ENCODE peak calls at places on chromosomes 2 and 18, in seven cellular contexts. One of them, this sample, is unnamed.

GRCh38 chr2:240922234-240922981 is 16.3 kb downstream of the CROCC2 start:
- DNase-seq in epithelial cell of proximal tubule: no peak
- DNase-seq in IMR-90: no peak
- DNase-seq in neural crest cell: no peak
- DNase-seq in CD8-positive, alpha-beta T cell: peak
- DNase-seq in thyroid gland: no peak
- DNase-seq in body of pancreas: peak
- DNase-seq in this sample: peak

GRCh38 chr18:45373286-45373880 is 241.9 kb upstream of the SLC14A2 start:
- DNase-seq in epithelial cell of proximal tubule: no peak
- DNase-seq in IMR-90: no peak
- DNase-seq in neural crest cell: no peak
- DNase-seq in CD8-positive, alpha-beta T cell: no peak
- DNase-seq in thyroid gland: no peak
- DNase-seq in body of pancreas: no peak
- DNase-seq in this sample: no peak

GRCh38 chr2:192940767-192941166 is 746.0 kb upstream of the TMEFF2 start:
- DNase-seq in epithelial cell of proximal tubule: no peak
- DNase-seq in IMR-90: no peak
- DNase-seq in neural crest cell: no peak
- DNase-seq in CD8-positive, alpha-beta T cell: no peak
- DNase-seq in thyroid gland: no peak
- DNase-seq in body of pancreas: no peak
- DNase-seq in this sample: no peak

GRCh38 chr2:17791121-17791902 is 24.9 kb upstream of the MSGN1 start:
- DNase-seq in epithelial cell of proximal tubule: no peak
- DNase-seq in IMR-90: peak
- DNase-seq in neural crest cell: no peak
- DNase-seq in CD8-positive, alpha-beta T cell: no peak
- DNase-seq in thyroid gland: no peak
- DNase-seq in body of pancreas: no peak
- DNase-seq in this sample: no peak

GRCh38 chr18:21851327-21851961 is 110.9 kb downstream of the MIB1 start:
- DNase-seq in epithelial cell of proximal tubule: no peak
- DNase-seq in IMR-90: peak
- DNase-seq in neural crest cell: no peak
- DNase-seq in CD8-positive, alpha-beta T cell: no peak
- DNase-seq in thyroid gland: no peak
- DNase-seq in body of pancreas: no peak
- DNase-seq in this sample: no peak

GRCh38 chr2:159612255-159612901 is 4.0 kb downstream of the BAZ2B start:
- DNase-seq in epithelial cell of proximal tubule: no peak
- DNase-seq in IMR-90: peak
- DNase-seq in neural crest cell: no peak
- DNase-seq in CD8-positive, alpha-beta T cell: no peak
- DNase-seq in thyroid gland: no peak
- DNase-seq in body of pancreas: no peak
- DNase-seq in this sample: no peak

GRCh38 chr2:39127973-39128372 is 7.1 kb upstream of the SOS1 start:
- DNase-seq in epithelial cell of proximal tubule: no peak
- DNase-seq in IMR-90: peak
- DNase-seq in neural crest cell: no peak
- DNase-seq in CD8-positive, alpha-beta T cell: peak
- DNase-seq in thyroid gland: no peak
- DNase-seq in body of pancreas: no peak
- DNase-seq in this sample: no peak

GRCh38 chr18:48405108-48405507 is 4.1 kb downstream of the ZBTB7C start:
- DNase-seq in epithelial cell of proximal tubule: no peak
- DNase-seq in IMR-90: peak
- DNase-seq in neural crest cell: no peak
- DNase-seq in CD8-positive, alpha-beta T cell: no peak
- DNase-seq in thyroid gland: no peak
- DNase-seq in body of pancreas: no peak
- DNase-seq in this sample: no peak

GRCh38 chr2:9243357-9243756 is 36.7 kb downstream of the ASAP2 start:
- DNase-seq in epithelial cell of proximal tubule: no peak
- DNase-seq in IMR-90: peak
- DNase-seq in neural crest cell: no peak
- DNase-seq in CD8-positive, alpha-beta T cell: no peak
- DNase-seq in thyroid gland: no peak
- DNase-seq in body of pancreas: no peak
- DNase-seq in this sample: no peak

GRCh38 chr18:13235981-13236380 is 17.4 kb downstream of the LDLRAD4 start:
- DNase-seq in epithelial cell of proximal tubule: no peak
- DNase-seq in IMR-90: no peak
- DNase-seq in neural crest cell: no peak
- DNase-seq in CD8-positive, alpha-beta T cell: peak
- DNase-seq in thyroid gland: no peak
- DNase-seq in body of pancreas: peak
- DNase-seq in this sample: no peak

GRCh38 chr2:218877331-218877730 is 3.3 kb upstream of the WNT10A start:
- DNase-seq in epithelial cell of proximal tubule: no peak
- DNase-seq in IMR-90: no peak
- DNase-seq in neural crest cell: no peak
- DNase-seq in CD8-positive, alpha-beta T cell: no peak
- DNase-seq in thyroid gland: no peak
- DNase-seq in body of pancreas: no peak
- DNase-seq in this sample: no peak

GRCh38 chr2:164661349-164661748 is 40.1 kb upstream of the GRB14 start:
- DNase-seq in epithelial cell of proximal tubule: peak
- DNase-seq in IMR-90: peak
- DNase-seq in neural crest cell: no peak
- DNase-seq in CD8-positive, alpha-beta T cell: no peak
- DNase-seq in thyroid gland: no peak
- DNase-seq in body of pancreas: no peak
- DNase-seq in this sample: no peak

GRCh38 chr2:120734930-120735611 is 597 bp upstream of the GLI2 start:
- DNase-seq in epithelial cell of proximal tubule: no peak
- DNase-seq in IMR-90: peak
- DNase-seq in neural crest cell: no peak
- DNase-seq in CD8-positive, alpha-beta T cell: peak
- DNase-seq in thyroid gland: no peak
- DNase-seq in body of pancreas: no peak
- DNase-seq in this sample: no peak

GRCh38 chr2:216698895-216699294 is 3.5 kb upstream of the IGFBP5 start:
- DNase-seq in epithelial cell of proximal tubule: no peak
- DNase-seq in IMR-90: peak
- DNase-seq in neural crest cell: no peak
- DNase-seq in CD8-positive, alpha-beta T cell: no peak
- DNase-seq in thyroid gland: no peak
- DNase-seq in body of pancreas: peak
- DNase-seq in this sample: no peak

GRCh38 chr2:164840458-164840929 is 1.1 kb downstream of the COBLL1 start:
- DNase-seq in epithelial cell of proximal tubule: no peak
- DNase-seq in IMR-90: no peak
- DNase-seq in neural crest cell: no peak
- DNase-seq in CD8-positive, alpha-beta T cell: no peak
- DNase-seq in thyroid gland: peak
- DNase-seq in body of pancreas: peak
- DNase-seq in this sample: no peak

GRCh38 chr18:46212398-46212797 is 108.2 kb downstream of the HAUS1 start:
- DNase-seq in epithelial cell of proximal tubule: no peak
- DNase-seq in IMR-90: no peak
- DNase-seq in neural crest cell: no peak
- DNase-seq in CD8-positive, alpha-beta T cell: no peak
- DNase-seq in thyroid gland: no peak
- DNase-seq in body of pancreas: no peak
- DNase-seq in this sample: no peak

GRCh38 chr18:3703732-3704176 is 253.8 kb downstream of the TGIF1 start:
- DNase-seq in epithelial cell of proximal tubule: no peak
- DNase-seq in IMR-90: peak
- DNase-seq in neural crest cell: peak
- DNase-seq in CD8-positive, alpha-beta T cell: no peak
- DNase-seq in thyroid gland: peak
- DNase-seq in body of pancreas: peak
- DNase-seq in this sample: peak

GRCh38 chr2:215609089-215610032 is 173.5 kb upstream of the FN1 start:
- DNase-seq in epithelial cell of proximal tubule: peak
- DNase-seq in IMR-90: peak
- DNase-seq in neural crest cell: no peak
- DNase-seq in CD8-positive, alpha-beta T cell: no peak
- DNase-seq in thyroid gland: no peak
- DNase-seq in body of pancreas: no peak
- DNase-seq in this sample: no peak

GRCh38 chr2:28499298-28499697 is 3.4 kb downstream of the PLB1 start:
- DNase-seq in epithelial cell of proximal tubule: no peak
- DNase-seq in IMR-90: no peak
- DNase-seq in neural crest cell: no peak
- DNase-seq in CD8-positive, alpha-beta T cell: no peak
- DNase-seq in thyroid gland: no peak
- DNase-seq in body of pancreas: no peak
- DNase-seq in this sample: no peak

GRCh38 chr2:55268907-55269611 is at the start of gene MTIF2:
- DNase-seq in epithelial cell of proximal tubule: peak
- DNase-seq in IMR-90: peak
- DNase-seq in neural crest cell: peak
- DNase-seq in CD8-positive, alpha-beta T cell: peak
- DNase-seq in thyroid gland: peak
- DNase-seq in body of pancreas: peak
- DNase-seq in this sample: peak
- TF ChIP-seq CTCF in epithelial cell of proximal tubule: no peak
- TF ChIP-seq CTCF in IMR-90: peak
- TF ChIP-seq CTCF in neural crest cell: peak
- TF ChIP-seq CTCF in CD8-positive, alpha-beta T cell: no peak
- TF ChIP-seq CTCF in thyroid gland: no peak
- TF ChIP-seq CTCF in body of pancreas: peak
- TF ChIP-seq CTCF in this sample: no peak

GRCh38 chr2:3535794-3536681 is 16.7 kb upstream of the ADI1 start:
- DNase-seq in epithelial cell of proximal tubule: peak
- DNase-seq in IMR-90: peak
- DNase-seq in neural crest cell: no peak
- DNase-seq in CD8-positive, alpha-beta T cell: no peak
- DNase-seq in thyroid gland: peak
- DNase-seq in body of pancreas: peak
- DNase-seq in this sample: peak
- TF ChIP-seq CTCF in epithelial cell of proximal tubule: peak
- TF ChIP-seq CTCF in IMR-90: peak
- TF ChIP-seq CTCF in neural crest cell: no peak
- TF ChIP-seq CTCF in CD8-positive, alpha-beta T cell: peak
- TF ChIP-seq CTCF in thyroid gland: no peak
- TF ChIP-seq CTCF in body of pancreas: peak
- TF ChIP-seq CTCF in this sample: no peak

GRCh38 chr2:2291500-2292260 is 39.4 kb downstream of the MYT1L start:
- DNase-seq in epithelial cell of proximal tubule: no peak
- DNase-seq in IMR-90: no peak
- DNase-seq in neural crest cell: peak
- DNase-seq in CD8-positive, alpha-beta T cell: no peak
- DNase-seq in thyroid gland: peak
- DNase-seq in body of pancreas: peak
- DNase-seq in this sample: no peak
- TF ChIP-seq CTCF in epithelial cell of proximal tubule: peak
- TF ChIP-seq CTCF in IMR-90: no peak
- TF ChIP-seq CTCF in neural crest cell: peak
- TF ChIP-seq CTCF in CD8-positive, alpha-beta T cell: no peak
- TF ChIP-seq CTCF in thyroid gland: peak
- TF ChIP-seq CTCF in body of pancreas: peak
- TF ChIP-seq CTCF in this sample: no peak

DNA sequence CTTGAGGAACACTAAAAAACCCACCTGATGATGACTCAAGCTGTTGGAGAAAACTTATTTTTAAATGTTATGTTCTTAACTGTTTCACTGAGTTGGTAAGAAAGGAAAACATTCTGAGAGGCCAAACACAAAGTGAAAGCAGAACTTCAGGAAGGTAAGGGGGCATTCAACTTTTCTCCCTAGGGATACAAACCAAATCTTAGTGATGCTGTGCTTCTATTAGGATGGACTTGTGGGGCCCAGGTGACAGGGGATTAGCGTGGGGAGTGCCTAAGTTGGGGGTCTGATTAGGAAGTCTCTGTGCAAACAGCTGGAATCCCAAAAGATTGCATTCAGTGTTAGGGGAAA is 18.4 kb downstream of the PDCL3 start:
- DNase-seq in epithelial cell of proximal tubule: no peak
- DNase-seq in IMR-90: no peak
- DNase-seq in neural crest cell: no peak
- DNase-seq in CD8-positive, alpha-beta T cell: no peak
- DNase-seq in thyroid gland: no peak
- DNase-seq in body of pancreas: no peak
- DNase-seq in this sample: no peak
- TF ChIP-seq CTCF in epithelial cell of proximal tubule: no peak
- TF ChIP-seq CTCF in IMR-90: no peak
- TF ChIP-seq CTCF in neural crest cell: no peak
- TF ChIP-seq CTCF in CD8-positive, alpha-beta T cell: no peak
- TF ChIP-seq CTCF in thyroid gland: no peak
- TF ChIP-seq CTCF in body of pancreas: no peak
- TF ChIP-seq CTCF in this sample: no peak

DNA sequence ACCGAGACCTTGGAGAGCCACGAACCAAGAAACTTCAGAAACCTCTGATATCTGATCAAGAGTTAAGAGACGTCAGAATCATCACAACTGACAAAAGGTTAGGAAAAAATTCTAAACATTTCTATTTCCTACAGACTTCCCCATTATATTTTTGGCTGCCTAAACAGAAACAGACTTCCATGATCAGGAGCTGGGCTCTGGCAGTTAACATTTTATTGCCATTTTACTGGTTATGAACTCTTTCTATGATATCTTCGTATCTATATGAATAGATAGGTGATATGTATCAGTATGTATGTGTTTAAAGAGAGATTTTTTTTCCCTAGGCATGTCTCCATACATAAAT is 31.1 kb upstream of the PPP1R1C start:
- DNase-seq in epithelial cell of proximal tubule: no peak
- DNase-seq in IMR-90: peak
- DNase-seq in neural crest cell: no peak
- DNase-seq in CD8-positive, alpha-beta T cell: no peak
- DNase-seq in thyroid gland: no peak
- DNase-seq in body of pancreas: no peak
- DNase-seq in this sample: no peak
- TF ChIP-seq CTCF in epithelial cell of proximal tubule: no peak
- TF ChIP-seq CTCF in IMR-90: no peak
- TF ChIP-seq CTCF in neural crest cell: no peak
- TF ChIP-seq CTCF in CD8-positive, alpha-beta T cell: no peak
- TF ChIP-seq CTCF in thyroid gland: no peak
- TF ChIP-seq CTCF in body of pancreas: no peak
- TF ChIP-seq CTCF in this sample: no peak

GRCh38 chr2:237688081-237688480 is 60.7 kb downstream of the LRRFIP1 start:
- DNase-seq in epithelial cell of proximal tubule: no peak
- DNase-seq in IMR-90: no peak
- DNase-seq in neural crest cell: no peak
- DNase-seq in CD8-positive, alpha-beta T cell: no peak
- DNase-seq in thyroid gland: no peak
- DNase-seq in body of pancreas: no peak
- DNase-seq in this sample: no peak

GRCh38 chr2:237687666-237688065 is 60.3 kb downstream of the LRRFIP1 start:
- DNase-seq in epithelial cell of proximal tubule: peak
- DNase-seq in IMR-90: peak
- DNase-seq in neural crest cell: no peak
- DNase-seq in CD8-positive, alpha-beta T cell: peak
- DNase-seq in thyroid gland: peak
- DNase-seq in body of pancreas: peak
- DNase-seq in this sample: no peak

GRCh38 chr2:237689569-237690131 is 62.3 kb downstream of the LRRFIP1 start:
- DNase-seq in epithelial cell of proximal tubule: no peak
- DNase-seq in IMR-90: no peak
- DNase-seq in neural crest cell: no peak
- DNase-seq in CD8-positive, alpha-beta T cell: no peak
- DNase-seq in thyroid gland: peak
- DNase-seq in body of pancreas: no peak
- DNase-seq in this sample: no peak

GRCh38 chr2:237685408-237685807 is 58.0 kb downstream of the LRRFIP1 start:
- DNase-seq in epithelial cell of proximal tubule: no peak
- DNase-seq in IMR-90: no peak
- DNase-seq in neural crest cell: no peak
- DNase-seq in CD8-positive, alpha-beta T cell: no peak
- DNase-seq in thyroid gland: no peak
- DNase-seq in body of pancreas: no peak
- DNase-seq in this sample: no peak

GRCh38 chr2:237686659-237687136 is 59.3 kb downstream of the LRRFIP1 start:
- DNase-seq in epithelial cell of proximal tubule: no peak
- DNase-seq in IMR-90: peak
- DNase-seq in neural crest cell: no peak
- DNase-seq in CD8-positive, alpha-beta T cell: no peak
- DNase-seq in thyroid gland: no peak
- DNase-seq in body of pancreas: no peak
- DNase-seq in this sample: no peak
- TF ChIP-seq CTCF in epithelial cell of proximal tubule: peak
- TF ChIP-seq CTCF in IMR-90: peak
- TF ChIP-seq CTCF in neural crest cell: peak
- TF ChIP-seq CTCF in CD8-positive, alpha-beta T cell: no peak
- TF ChIP-seq CTCF in thyroid gland: no peak
- TF ChIP-seq CTCF in body of pancreas: no peak
- TF ChIP-seq CTCF in this sample: no peak